ENCODE peak calls at places on chromosomes 12 and 14, in seven cellular contexts. X, N, C, L, E, J and S are unnamed samples.
A peak's percentile ranks its signal among the peaks of the same experiment; 100 is the strongest.

GRCh38 chr12:6494351-6494743 is 445 bp downstream of the NCAPD2 start:
- DNase-seq in X (no peak), N (no peak), C (no peak), L (no peak), E (no peak), J (no peak), S (no peak)

GRCh38 chr12:29781176-29781575 is 2.6 kb downstream of the TMTC1 start:
- DNase-seq in X (no peak), N (no peak), C (no peak), L (no peak), E (no peak), J (no peak), S (no peak)

GRCh38 chr12:59182191-59182590 is 261.9 kb upstream of the LRIG3 start:
- DNase-seq in X (no peak), N (no peak), C (no peak), L (peak; percentile 7), E (no peak), J (peak; percentile 69), S (no peak)

GRCh38 chr12:106247731-106248176 is at the start of gene CKAP4:
- DNase-seq in X (peak; percentile 82), N (peak; percentile 86), C (no peak), L (peak; percentile 85), E (peak; percentile 82), J (peak; percentile 37), S (peak; percentile 76)

GRCh38 chr14:73759183-73759713 is 45.1 kb upstream of the PNMA1 start:
- DNase-seq in X (peak; percentile 50), N (peak; percentile 86), C (no peak), L (peak; percentile 61), E (peak; percentile 65), J (no peak), S (peak; percentile 55)

GRCh38 chr14:61177279-61178225 is 103.6 kb downstream of the TMEM30B start:
- DNase-seq in X (peak; percentile 31), N (no peak), C (no peak), L (peak; percentile 79), E (no peak), J (peak; percentile 66), S (no peak)

GRCh38 chr12:119308743-119309456 is 25.6 kb upstream of the CCDC60 start:
- DNase-seq in X (no peak), N (peak; percentile 42), C (no peak), L (no peak), E (no peak), J (no peak), S (no peak)

GRCh38 chr14:55800443-55800842 is 220.4 kb downstream of the KTN1 start:
- DNase-seq in X (no peak), N (no peak), C (no peak), L (no peak), E (no peak), J (no peak), S (no peak)

GRCh38 chr12:94644141-94644575 is 6.2 kb downstream of the TMCC3 start:
- DNase-seq in X (peak; percentile 24), N (no peak), C (no peak), L (peak; percentile 74), E (no peak), J (peak; percentile 91), S (peak; percentile 28)

GRCh38 chr12:105204916-105205315 is 31.1 kb downstream of the APPL2 start:
- DNase-seq in X (peak; percentile 84), N (no peak), C (peak; percentile 11), L (peak; percentile 92), E (peak; percentile 84), J (peak; percentile 71), S (peak; percentile 94)

GRCh38 chr12:131442337-131442918 is 268.5 kb upstream of the SFSWAP start:
- DNase-seq in X (no peak), N (no peak), C (no peak), L (no peak), E (no peak), J (no peak), S (no peak)

GRCh38 chr12:7472060-7472459 is 28.1 kb upstream of the CD163L1 start:
- DNase-seq in X (no peak), N (no peak), C (no peak), L (no peak), E (no peak), J (no peak), S (no peak)

GRCh38 chr14:97290977-97291376 is 493.8 kb downstream of the VRK1 start:
- DNase-seq in X (no peak), N (no peak), C (no peak), L (peak; percentile 39), E (no peak), J (no peak), S (no peak)